ENCODE peak calls at places on chromosomes 2 and 18, in four cellular contexts. C, K, D and M are unnamed samples.
A peak's percentile ranks its signal among the peaks of the same experiment; 100 is the strongest.

GRCh38 chr18:58186258-58186948 is 142.4 kb downstream of the NEDD4L start:
- DNase-seq in C (no peak), K (peak; percentile 90), D (no peak), M (peak; percentile 78)

GRCh38 chr2:135072125-135072997 is 20.3 kb downstream of the RAB3GAP1 start:
- DNase-seq in C (no peak), K (no peak), D (no peak), M (no peak)

GRCh38 chr2:179201884-179202283 is 62.7 kb downstream of the SESTD1 start:
- DNase-seq in C (no peak), K (no peak), D (no peak), M (no peak)

GRCh38 chr2:239751719-239752355 is 273.3 kb downstream of the NDUFA10 start:
- DNase-seq in C (no peak), K (no peak), D (no peak), M (no peak)

GRCh38 chr2:3127279-3127690 is 250.3 kb downstream of the EIPR1 start:
- DNase-seq in C (no peak), K (no peak), D (no peak), M (no peak)

GRCh38 chr2:1136071-1136470 is 185.4 kb downstream of the SNTG2 start:
- DNase-seq in C (no peak), K (no peak), D (no peak), M (no peak)

GRCh38 chr2:217951521-217952247 is 51.1 kb downstream of the TNS1 start:
- DNase-seq in C (no peak), K (peak; percentile 27), D (no peak), M (no peak)

GRCh38 chr2:205811387-205811786 is 129.1 kb downstream of the NRP2 start:
- DNase-seq in C (no peak), K (no peak), D (no peak), M (no peak)

GRCh38 chr18:54203914-54204313 is 20.6 kb downstream of the MBD2 start:
- DNase-seq in C (no peak), K (no peak), D (peak; percentile 47), M (no peak)

GRCh38 chr2:231152800-231153557 is 28.1 kb upstream of the HTR2B start:
- DNase-seq in C (no peak), K (no peak), D (no peak), M (no peak)

GRCh38 chr18:47549141-47549540 is 297.7 kb upstream of the SKOR2 start:
- DNase-seq in C (no peak), K (no peak), D (no peak), M (no peak)

GRCh38 chr18:13217971-13218375 is 587 bp upstream of the LDLRAD4 start:
- DNase-seq in C (peak; percentile 35), K (no peak), D (no peak), M (no peak)

GRCh38 chr18:13218376-13219011 is at the start of gene LDLRAD4:
- DNase-seq in C (peak; percentile 59), K (no peak), D (no peak), M (peak; percentile 19)

GRCh38 chr18:13217466-13217961 is 1.0 kb upstream of the LDLRAD4 start:
- DNase-seq in C (peak; percentile 70), K (no peak), D (peak; percentile 36), M (peak; percentile 43)

GRCh38 chr18:13216092-13216582 is 2.4 kb upstream of the LDLRAD4 start:
- DNase-seq in C (peak; percentile 90), K (no peak), D (peak; percentile 39), M (peak; percentile 55)

DNA sequence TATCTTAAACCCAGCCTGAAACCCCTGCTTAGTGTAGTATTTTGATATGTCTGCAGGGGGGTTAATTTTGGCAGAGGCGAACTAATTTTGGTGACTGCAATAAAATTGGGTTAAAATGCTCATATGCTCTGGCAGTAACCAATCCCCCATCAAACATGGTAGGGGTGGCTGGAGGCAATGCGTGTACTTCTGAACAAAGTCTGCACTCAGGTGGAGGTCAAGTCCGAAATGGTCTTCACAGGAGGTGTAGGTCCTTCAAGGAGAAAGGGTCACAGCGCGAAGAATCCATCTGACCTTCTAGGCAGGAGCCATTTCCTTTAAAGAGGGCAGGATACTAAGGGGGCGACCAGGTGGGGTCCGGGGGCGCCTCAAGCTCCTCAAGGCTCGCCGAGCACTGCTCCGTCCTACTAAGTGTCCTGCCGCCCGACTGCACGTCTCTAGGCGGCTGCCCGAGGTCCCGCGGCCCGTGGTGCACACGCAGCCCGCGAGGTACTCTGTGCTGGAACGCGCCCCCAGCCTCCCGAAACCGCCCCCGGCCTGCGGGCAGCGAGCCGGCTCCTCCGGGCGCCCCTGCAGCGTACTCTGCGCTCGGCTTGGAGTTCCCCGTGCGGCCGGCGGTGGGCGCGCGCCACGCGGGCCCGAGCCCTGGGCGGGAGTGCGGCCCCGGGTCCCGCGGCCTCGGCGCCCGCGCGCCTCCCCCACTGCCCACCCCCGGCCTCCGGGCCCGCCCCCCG is 1.7 kb upstream of the LDLRAD4 start:
- DNase-seq in C (peak; percentile 53), K (no peak), D (peak; percentile 14), M (peak; percentile 23)
- TF ChIP-seq CTCF in C (peak; percentile 35), K (no peak), D (no peak), M (no peak)

GRCh38 chr2:234630676-234631350 is 133.9 kb upstream of the ARL4C start:
- DNase-seq in C (no peak), K (no peak), D (no peak), M (no peak)

GRCh38 chr2:234632527-234633391 is 135.9 kb upstream of the ARL4C start:
- DNase-seq in C (no peak), K (no peak), D (no peak), M (no peak)

GRCh38 chr2:234631896-234632514 is 135.1 kb upstream of the ARL4C start:
- DNase-seq in C (no peak), K (no peak), D (no peak), M (no peak)

GRCh38 chr2:234635284-234635683 is 138.4 kb upstream of the ARL4C start:
- DNase-seq in C (no peak), K (no peak), D (no peak), M (no peak)

DNA sequence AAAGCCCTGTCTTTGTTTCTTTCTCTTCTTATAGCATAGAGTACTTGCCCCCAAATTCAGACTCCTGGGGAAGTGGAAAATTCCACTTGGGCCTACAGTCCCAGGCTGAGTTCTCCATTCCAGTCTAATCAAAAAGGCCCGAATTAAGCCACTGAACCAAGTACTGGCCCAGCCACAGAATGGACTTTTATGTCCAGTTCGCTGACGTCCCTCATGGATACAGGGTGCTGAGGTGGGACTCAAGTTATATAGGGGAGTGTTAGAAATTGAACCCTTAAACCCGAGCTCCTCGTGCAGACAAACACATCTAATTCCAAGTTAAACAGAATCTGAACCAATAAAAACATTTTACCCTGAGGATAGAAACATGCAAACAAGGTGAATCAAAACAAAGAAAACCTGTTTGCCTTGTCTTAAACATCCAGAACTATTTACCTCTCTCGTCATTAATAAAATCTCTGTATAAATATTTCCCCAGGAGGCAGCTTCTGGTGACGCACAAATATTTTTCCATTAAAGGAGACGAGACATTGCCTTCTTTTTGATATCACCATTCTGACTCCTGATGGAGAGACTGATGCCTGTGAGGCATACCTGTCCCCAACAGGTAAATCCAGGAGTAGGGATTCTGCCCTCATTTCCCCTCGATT is 136.8 kb upstream of the ARL4C start:
- DNase-seq in C (no peak), K (no peak), D (no peak), M (no peak)
- TF ChIP-seq CTCF in C (no peak), K (no peak), D (no peak), M (no peak)

GRCh38 chr2:133642831-133643230 is 74.6 kb upstream of the NCKAP5 start:
- DNase-seq in C (no peak), K (no peak), D (no peak), M (no peak)

GRCh38 chr2:133641942-133642341 is 73.7 kb upstream of the NCKAP5 start:
- DNase-seq in C (no peak), K (no peak), D (no peak), M (no peak)

GRCh38 chr2:133640103-133640502 is 71.8 kb upstream of the NCKAP5 start:
- DNase-seq in C (no peak), K (no peak), D (no peak), M (no peak)

GRCh38 chr2:133643822-133644221 is 75.6 kb upstream of the NCKAP5 start:
- DNase-seq in C (no peak), K (no peak), D (no peak), M (no peak)

DNA sequence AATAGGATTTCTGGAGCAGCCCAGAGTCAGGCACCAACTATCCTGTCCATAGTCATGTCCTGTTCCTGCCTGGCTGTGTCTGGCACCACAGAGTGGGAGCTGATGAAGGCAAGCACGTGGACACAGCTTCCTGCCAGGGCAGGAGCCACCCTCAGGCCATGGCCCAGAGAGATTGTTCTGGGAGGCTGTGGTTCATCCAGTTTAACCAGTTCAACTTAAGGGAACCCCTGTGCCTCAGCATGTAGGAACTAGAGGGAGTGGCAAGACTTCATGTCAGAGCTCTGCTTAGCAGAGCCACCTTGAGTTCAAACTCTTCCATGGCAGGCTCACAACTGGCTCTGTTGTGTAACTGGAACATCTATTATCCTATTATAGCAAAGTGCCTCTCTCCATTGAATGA is 73.2 kb upstream of the NCKAP5 start:
- DNase-seq in C (peak; percentile 11), K (peak; percentile 73), D (no peak), M (peak; percentile 81)
- TF ChIP-seq CTCF in C (peak; percentile 5), K (peak; percentile 43), D (no peak), M (peak; percentile 21)

DNA sequence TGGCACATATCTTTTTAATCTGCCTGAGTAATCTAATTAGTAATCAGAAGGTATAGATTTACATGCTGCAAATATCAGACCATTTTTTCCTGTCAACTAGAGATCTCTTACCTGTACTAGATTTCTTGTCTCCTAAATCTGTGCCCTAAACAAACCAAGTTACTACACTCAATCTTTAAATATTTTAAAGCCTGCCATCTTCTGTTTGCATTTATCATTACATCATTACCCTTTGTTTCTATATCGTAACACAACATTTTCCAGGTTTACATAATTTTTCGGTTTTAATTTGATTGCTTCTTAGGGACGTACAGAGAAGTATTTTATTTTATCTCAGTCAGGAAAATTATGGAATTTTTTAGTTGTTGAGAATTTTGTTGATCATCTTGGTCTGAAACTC is 25.7 kb downstream of the PSMA8 start:
- DNase-seq in C (no peak), K (no peak), D (no peak), M (no peak)
- TF ChIP-seq CTCF in C (peak; percentile 9), K (peak; percentile 36), D (peak; percentile 10), M (no peak)

GRCh38 chr2:232365621-232366321 is 12.8 kb upstream of the ALPP start:
- DNase-seq in C (no peak), K (peak; percentile 15), D (peak; percentile 26), M (peak; percentile 73)
- TF ChIP-seq CTCF in C (peak; percentile 29), K (peak; percentile 26), D (peak; percentile 24), M (peak; percentile 60)

GRCh38 chr18:63969965-63970802 is at the start of gene SERPINB8:
- DNase-seq in C (peak; percentile 94), K (peak; percentile 89), D (peak; percentile 92), M (peak; percentile 98)
- TF ChIP-seq CTCF in C (no peak), K (no peak), D (no peak), M (no peak)

GRCh38 chr18:73980289-73980979 is 167.2 kb downstream of the FBXO15 start:
- DNase-seq in C (no peak), K (no peak), D (no peak), M (peak; percentile 67)
- TF ChIP-seq CTCF in C (peak; percentile 10), K (peak; percentile 37), D (no peak), M (peak; percentile 86)